ENCODE peak calls at places on chromosomes 16 and 17, in five cellular contexts. Y is stomach, Z is kidney epithelial cell, O is OCI-LY7, S is right atrium auricular region. E is an unnamed sample.

GRCh38 chr17:56358651-56359050 is 205.4 kb downstream of the ANKFN1 start:
- DNase-seq in Y (no peak), Z (no peak), O (no peak), S (no peak), E (no peak)

GRCh38 chr17:71902931-71903506 is 217.8 kb upstream of the SOX9 start:
- DNase-seq in Y (no peak), Z (no peak), O (no peak), S (no peak), E (no peak)

GRCh38 chr17:67156269-67157199 is 88.5 kb downstream of the HELZ start:
- DNase-seq in Y (no peak), Z (peak), O (no peak), S (no peak), E (no peak)

GRCh38 chr16:57258226-57258909 is 13.3 kb downstream of the ARL2BP start:
- DNase-seq in Y (peak), Z (no peak), O (no peak), S (no peak), E (peak)

GRCh38 chr17:68955181-68955841 is at the start of gene ABCA8:
- DNase-seq in Y (no peak), Z (no peak), O (no peak), S (peak), E (no peak)

GRCh38 chr17:60300011-60300410 is 91.9 kb downstream of the USP32 start:
- DNase-seq in Y (no peak), Z (no peak), O (no peak), S (no peak), E (no peak)

GRCh38 chr16:54927125-54928015 is 3.3 kb upstream of the IRX5 start:
- DNase-seq in Y (no peak), Z (no peak), O (peak), S (no peak), E (no peak)

GRCh38 chr17:74779948-74780400 is 3.8 kb upstream of the NAT9 start:
- DNase-seq in Y (peak), Z (no peak), O (peak), S (peak), E (no peak)

GRCh38 chr16:19781196-19781595 is 63.1 kb downstream of the IQCK start:
- DNase-seq in Y (no peak), Z (no peak), O (no peak), S (no peak), E (no peak)

GRCh38 chr16:87203060-87203656 is 114.0 kb downstream of the C16orf95 start:
- DNase-seq in Y (peak), Z (peak), O (peak), S (no peak), E (no peak)

GRCh38 chr17:39080416-39081179 is 70.8 kb downstream of the PLXDC1 start:
- DNase-seq in Y (no peak), Z (no peak), O (no peak), S (no peak), E (no peak)

GRCh38 chr16:89530401-89531381 is 22.5 kb downstream of the SPG7 start:
- DNase-seq in Y (no peak), Z (no peak), O (no peak), S (no peak), E (no peak)

GRCh38 chr16:89536371-89536770 is 24.1 kb upstream of the RPL13 start:
- DNase-seq in Y (no peak), Z (no peak), O (no peak), S (no peak), E (no peak)

GRCh38 chr16:89534147-89534788 is 26.1 kb downstream of the SPG7 start:
- DNase-seq in Y (no peak), Z (no peak), O (peak), S (no peak), E (no peak)

GRCh38 chr16:89529097-89529496 is 20.9 kb downstream of the SPG7 start:
- DNase-seq in Y (no peak), Z (no peak), O (no peak), S (no peak), E (no peak)

DNA sequence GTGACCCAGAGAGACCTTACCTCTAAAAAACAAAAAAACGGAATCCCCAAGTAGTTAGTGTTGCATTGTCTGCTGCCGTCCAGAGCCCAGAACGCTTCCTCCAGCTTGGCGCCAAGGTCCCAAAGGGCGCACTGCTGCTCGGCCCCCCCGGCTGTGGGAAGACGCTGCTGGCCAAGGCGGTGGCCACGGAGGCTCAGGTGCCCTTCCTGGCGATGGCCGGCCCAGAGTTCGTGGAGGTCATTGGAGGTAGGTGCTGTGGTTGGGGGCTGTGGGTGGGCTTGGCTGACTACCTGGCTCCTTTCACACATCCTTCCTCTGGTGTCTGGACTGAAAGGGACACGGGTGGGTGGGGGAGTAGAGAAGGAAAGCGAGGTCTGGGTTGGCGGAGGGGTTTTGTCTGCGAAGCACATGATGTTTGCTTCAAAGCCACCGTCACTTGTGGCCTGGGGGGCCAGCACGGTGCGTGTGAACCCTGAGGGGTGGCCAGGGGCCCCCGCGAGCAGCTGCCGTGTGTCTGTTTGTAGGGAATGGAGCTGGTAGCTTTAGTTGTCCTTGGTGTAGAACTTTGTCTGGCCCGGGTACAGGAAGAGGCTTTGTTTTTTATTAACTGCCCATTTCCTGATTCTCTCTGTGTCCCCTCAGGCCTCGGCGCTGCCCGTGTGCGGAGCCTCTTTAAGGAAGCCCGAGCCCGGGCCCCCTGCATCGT is 23.8 kb downstream of the SPG7 start:
- DNase-seq in Y (no peak), Z (no peak), O (no peak), S (no peak), E (no peak)
- H3K4me3 ChIP-seq in Y (no peak), Z (no peak), O (no peak), S (no peak), E (no peak)

DNA sequence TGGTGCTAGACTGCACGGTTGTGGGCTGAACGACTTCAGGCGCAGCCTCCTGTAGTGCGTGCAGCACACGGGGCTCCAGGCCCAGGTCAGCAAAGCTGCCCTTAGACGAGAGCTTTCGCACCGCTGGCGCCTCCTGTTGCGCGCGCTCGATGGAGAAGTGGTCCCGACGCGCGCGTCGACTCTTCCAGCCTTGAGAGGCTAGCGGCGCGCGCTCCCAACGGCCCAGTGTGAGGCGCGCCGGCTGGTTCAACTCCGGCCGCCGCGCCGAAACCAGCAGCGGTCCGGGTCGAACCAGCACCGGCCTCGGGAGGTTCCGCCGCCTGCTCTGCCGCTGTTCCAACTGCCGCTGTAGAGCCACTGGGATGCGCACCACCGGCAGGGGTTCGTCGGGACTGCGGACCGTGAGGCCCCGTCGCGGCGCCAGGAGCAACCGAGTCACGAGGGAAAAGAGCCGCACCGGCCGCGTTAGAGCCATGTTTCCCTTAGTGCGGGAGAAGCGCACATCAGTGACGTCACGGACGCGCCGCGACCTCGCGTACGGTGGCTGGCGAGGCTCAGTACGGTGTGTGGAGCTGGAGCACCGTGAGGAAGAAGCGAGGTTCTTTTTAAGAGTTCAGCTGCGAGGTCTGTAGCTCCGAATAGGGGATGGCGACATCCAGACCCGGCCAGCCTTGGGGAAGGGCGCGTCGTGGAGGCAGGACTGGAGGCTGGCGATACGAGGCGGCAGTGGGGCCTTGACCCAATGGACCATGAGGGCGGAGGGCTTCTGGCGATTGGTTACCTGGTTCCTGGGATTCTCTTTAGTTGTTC is at the start of the genes DDX28 and DUS2:
- DNase-seq in Y (peak), Z (peak), O (peak), S (peak), E (peak)
- TF ChIP-seq CTCF in Y (no peak), Z (no peak), O (no peak), S (peak), E (no peak)

GRCh38 chr17:75875940-75876189 is 2.5 kb downstream of the TRIM47 start:
- DNase-seq in Y (no peak), Z (no peak), O (no peak), S (no peak), E (no peak)
- H3K4me3 ChIP-seq in Y (peak), Z (no peak), O (peak), S (peak), E (no peak)

GRCh38 chr16:71413341-71413740 is 28.5 kb downstream of the TLE7 start:
- DNase-seq in Y (no peak), Z (no peak), O (no peak), S (no peak), E (no peak)

GRCh38 chr16:71414038-71414437 is 27.8 kb downstream of the TLE7 start:
- DNase-seq in Y (no peak), Z (no peak), O (no peak), S (no peak), E (no peak)

GRCh38 chr16:71410146-71410545 is 31.7 kb downstream of the TLE7 start:
- DNase-seq in Y (no peak), Z (no peak), O (no peak), S (no peak), E (no peak)

GRCh38 chr16:71409038-71409775 is 32.6 kb downstream of the TLE7 start:
- DNase-seq in Y (no peak), Z (no peak), O (no peak), S (no peak), E (no peak)

GRCh38 chr16:71412270-71413160 is 29.3 kb downstream of the TLE7 start:
- DNase-seq in Y (peak), Z (no peak), O (peak), S (peak), E (peak)
- TF ChIP-seq CTCF in Y (peak), Z (peak), O (peak), S (peak), E (peak)

GRCh38 chr17:13521784-13522183 is 79.9 kb downstream of the HS3ST3A1 start:
- DNase-seq in Y (no peak), Z (no peak), O (no peak), S (no peak), E (no peak)

GRCh38 chr17:13523164-13523563 is 78.6 kb downstream of the HS3ST3A1 start:
- DNase-seq in Y (no peak), Z (no peak), O (no peak), S (no peak), E (no peak)

GRCh38 chr17:13518271-13519000 is 83.3 kb downstream of the HS3ST3A1 start:
- DNase-seq in Y (no peak), Z (no peak), O (no peak), S (no peak), E (no peak)

GRCh38 chr17:13522749-13523148 is 79.0 kb downstream of the HS3ST3A1 start:
- DNase-seq in Y (no peak), Z (no peak), O (no peak), S (no peak), E (no peak)

DNA sequence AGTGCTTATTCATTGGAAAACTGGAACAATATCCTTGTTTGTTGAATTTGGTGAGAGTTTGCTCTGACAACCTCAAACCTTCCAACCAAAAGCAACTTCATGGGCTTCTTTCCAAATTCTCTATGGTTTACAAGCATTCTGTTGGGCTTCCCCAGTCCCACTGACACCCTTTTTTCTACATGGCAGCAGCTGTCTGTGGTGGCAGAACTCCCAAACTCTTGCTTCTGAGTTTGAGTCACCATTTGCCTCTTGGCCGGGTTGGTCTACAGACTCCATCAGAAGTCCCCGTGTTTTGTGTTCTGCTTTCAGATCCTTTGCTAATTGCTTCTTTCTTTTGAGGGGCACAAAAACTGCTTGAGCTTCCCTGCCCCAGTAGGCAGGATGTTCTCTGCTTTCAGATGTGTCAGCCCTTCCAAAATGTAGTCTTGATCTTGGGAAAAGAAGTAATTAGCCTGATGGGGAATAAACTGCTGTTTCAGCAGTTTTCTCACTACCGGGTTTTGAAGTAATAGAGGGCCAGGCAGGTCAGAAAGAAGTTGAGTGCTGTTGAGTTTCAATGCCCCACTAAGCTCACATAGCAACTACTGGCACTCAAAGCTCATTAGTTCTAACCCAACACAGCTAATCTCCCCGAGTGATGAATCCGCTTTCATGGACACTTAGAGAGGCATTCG is 80.7 kb downstream of the HS3ST3A1 start:
- DNase-seq in Y (no peak), Z (no peak), O (no peak), S (no peak), E (no peak)
- H3K4me3 ChIP-seq in Y (no peak), Z (no peak), O (no peak), S (no peak), E (no peak)

DNA sequence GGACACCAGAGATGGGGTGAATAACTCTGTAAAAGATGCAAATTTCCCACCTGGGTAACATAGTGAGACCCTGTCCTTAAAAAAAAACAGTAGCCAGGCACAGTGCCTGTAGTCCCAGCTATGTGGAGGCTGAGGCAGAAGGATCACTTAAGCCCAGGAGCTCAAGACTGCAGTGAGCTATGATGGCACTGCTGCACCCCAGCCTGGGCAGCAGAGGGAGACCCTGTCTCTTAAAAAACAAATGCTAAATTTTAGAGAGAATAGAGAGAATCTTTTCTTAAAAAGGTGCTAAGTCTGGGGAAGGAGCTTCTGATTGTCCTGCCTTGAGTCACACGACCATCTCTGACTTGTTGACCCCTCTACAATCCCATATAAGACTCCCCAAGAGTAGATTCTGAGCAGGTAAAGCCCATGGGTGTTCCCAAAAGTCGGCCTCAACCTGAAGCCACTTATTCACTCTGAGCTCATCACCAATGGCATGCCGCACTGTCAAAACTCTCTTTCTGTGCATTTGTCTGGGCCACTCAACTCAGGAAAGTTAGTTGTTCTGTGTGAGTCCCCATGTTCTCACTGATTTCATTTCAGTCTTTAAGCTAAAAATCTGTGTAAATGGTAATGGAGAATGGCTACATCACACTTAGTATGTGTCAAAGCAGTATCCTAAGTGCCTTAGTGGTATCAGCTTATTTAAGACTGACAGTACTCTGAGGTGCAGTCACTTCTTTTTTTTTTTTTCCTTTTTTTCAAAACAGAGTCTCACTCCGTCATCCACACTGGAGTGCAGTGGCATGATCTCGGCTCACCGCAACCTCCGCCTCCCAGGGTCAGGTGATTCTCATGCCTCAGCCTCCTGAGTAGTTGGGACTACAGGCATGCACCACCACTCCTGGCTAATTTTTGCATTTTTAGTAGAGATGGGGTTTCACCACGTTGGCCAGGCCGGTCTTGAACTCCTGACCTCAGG is 41.6 kb downstream of the PRKCB start:
- DNase-seq in Y (no peak), Z (no peak), O (peak), S (no peak), E (no peak)
- TF ChIP-seq CTCF in Y (no peak), Z (no peak), O (peak), S (no peak), E (no peak)

GRCh38 chr17:81576621-81577277 is 24.6 kb upstream of the FAAP100 start:
- DNase-seq in Y (no peak), Z (no peak), O (no peak), S (no peak), E (no peak)
- H3K4me3 ChIP-seq in Y (no peak), Z (no peak), O (no peak), S (no peak), E (no peak)

E was measured in pancreas.